ENCODE peak calls at places on chromosomes 3 and 15, in ten cellular contexts. B is mammary epithelial cell; Z is cardiac muscle cell; H is stimulated activated CD4-positive, alpha-beta T cell treated with anti-CD3 and anti-CD28 coated beads, Interleukin-1b, Interleukin-23, amount 100 ng/mL, for 4 hours; M is HS-27A; E is SW480; G is IMR-90; L is esophagus squamous epithelium; F is ascending aorta; W is Kasumi-1. N is an unnamed sample.

GRCh38 chr3:43146599-43146998 is 40.7 kb upstream of the POMGNT2 start:
- DNase-seq in B (no peak), Z (no peak), H (no peak), M (no peak), E (no peak), G (no peak), L (no peak), F (no peak), W (no peak), N (no peak)

GRCh38 chr3:130345487-130346079 is at the start of gene COL6A5:
- DNase-seq in B (no peak), Z (peak), H (no peak), M (no peak), E (no peak), G (no peak), L (no peak), F (no peak), W (no peak), N (no peak)

GRCh38 chr3:168341192-168341816 is 245.6 kb upstream of the GOLIM4 start:
- DNase-seq in B (no peak), Z (peak), H (no peak), M (peak), E (no peak), G (peak), L (no peak), F (no peak), W (no peak), N (no peak)

GRCh38 chr15:84582583-84583157 is 18.1 kb upstream of the ZSCAN2 start:
- DNase-seq in B (peak), Z (no peak), H (no peak), M (no peak), E (peak), G (no peak), L (no peak), F (no peak), W (no peak), N (no peak)

GRCh38 chr15:91908401-91908800 is 54.9 kb downstream of the SLCO3A1 start:
- DNase-seq in B (peak), Z (peak), H (no peak), M (no peak), E (no peak), G (peak), L (no peak), F (no peak), W (no peak), N (no peak)

GRCh38 chr3:127667119-127667681 is 5.6 kb upstream of the ABTB1 start:
- DNase-seq in B (no peak), Z (no peak), H (no peak), M (no peak), E (no peak), G (no peak), L (no peak), F (no peak), W (no peak), N (no peak)

GRCh38 chr3:118817748-118818165 is 216.9 kb downstream of the IGSF11 start:
- DNase-seq in B (peak), Z (peak), H (peak), M (peak), E (peak), G (peak), L (no peak), F (no peak), W (peak), N (no peak)

GRCh38 chr3:194577985-194578905 is 55.0 kb downstream of the TMEM44 start:
- DNase-seq in B (peak), Z (peak), H (no peak), M (peak), E (peak), G (peak), L (no peak), F (peak), W (peak), N (peak)

GRCh38 chr3:126746395-126747177 is 42.5 kb downstream of the CHCHD6 start:
- DNase-seq in B (peak), Z (peak), H (no peak), M (peak), E (peak), G (peak), L (no peak), F (no peak), W (no peak), N (no peak)